ENCODE peak calls at places on chromosomes 11 and 22, in eight cellular contexts. O is left kidney, Q is COR-L47, R is NCI-H226, U is HEK293T, X is cardiac septum, G is T-helper 2 cell, J is fibroblast of mammary gland. N is an unnamed sample.

GRCh38 chr22:50621491-50621880 is 6.5 kb downstream of the ARSA start:
- DNase-seq in O (peak; percentile 30), Q (no peak), R (no peak), U (no peak), X (peak; percentile 35), G (peak; percentile 96), J (no peak), N (no peak)

GRCh38 chr11:45083544-45084087 is 62.8 kb upstream of the PRDM11 start:
- DNase-seq in O (peak; percentile 45), Q (no peak), R (no peak), U (peak; percentile 51), X (no peak), G (no peak), J (no peak), N (no peak)

GRCh38 chr11:2256293-2256913 is 14.0 kb downstream of the ASCL2 start:
- DNase-seq in O (no peak), Q (no peak), R (no peak), U (no peak), X (peak; percentile 53), G (no peak), J (no peak), N (no peak)

GRCh38 chr22:24482586-24482985 is 12.5 kb upstream of the UPB1 start:
- DNase-seq in O (no peak), Q (peak; percentile 43), R (peak; percentile 49), U (no peak), X (no peak), G (no peak), J (peak; percentile 72), N (peak; percentile 37)

GRCh38 chr11:109425554-109425953 is 3.6 kb downstream of the C11orf87 start:
- DNase-seq in O (peak; percentile 1), Q (peak; percentile 12), R (no peak), U (no peak), X (no peak), G (no peak), J (no peak), N (no peak)

GRCh38 chr22:24325105-24325757 is 54.6 kb downstream of the SPECC1L start:
- DNase-seq in O (peak; percentile 78), Q (peak; percentile 45), R (no peak), U (peak; percentile 55), X (no peak), G (peak; percentile 89), J (peak; percentile 86), N (no peak)

GRCh38 chr11:117921893-117922292 is 7.3 kb downstream of the TMPRSS13 start:
- DNase-seq in O (no peak), Q (no peak), R (no peak), U (no peak), X (peak; percentile 62), G (no peak), J (no peak), N (no peak)

GRCh38 chr11:97461934-97462333 is 1072.1 kb downstream of the JRKL start:
- DNase-seq in O (peak; percentile 29), Q (no peak), R (no peak), U (no peak), X (no peak), G (no peak), J (no peak), N (no peak)

GRCh38 chr11:97140885-97141494 is 751.2 kb downstream of the JRKL start:
- DNase-seq in O (peak; percentile 36), Q (peak; percentile 20), R (peak; percentile 4), U (peak; percentile 13), X (no peak), G (peak; percentile 6), J (peak; percentile 18), N (peak; percentile 8)

GRCh38 chr11:106021967-106022794 is at the start of gene MSANTD4:
- DNase-seq in O (peak; percentile 99), Q (peak; percentile 99), R (peak; percentile 99), U (peak; percentile 96), X (peak; percentile 99), G (peak; percentile 99), J (peak; percentile 99), N (peak; percentile 97)

GRCh38 chr11:65169164-65169641 is 830 bp upstream of the SPDYC start:
- DNase-seq in O (peak; percentile 22), Q (no peak), R (peak; percentile 35), U (no peak), X (no peak), G (no peak), J (no peak), N (no peak)

GRCh38 chr11:134442246-134442645 is 30.2 kb upstream of the B3GAT1 start:
- DNase-seq in O (no peak), Q (no peak), R (no peak), U (no peak), X (no peak), G (no peak), J (no peak), N (no peak)

GRCh38 chr11:46611526-46612304 is 5.3 kb downstream of the HARBI1 start:
- DNase-seq in O (no peak), Q (no peak), R (no peak), U (no peak), X (no peak), G (peak; percentile 69), J (no peak), N (no peak)

GRCh38 chr11:102284008-102284407 is 33.3 kb upstream of the BIRC3 start:
- DNase-seq in O (no peak), Q (no peak), R (no peak), U (no peak), X (no peak), G (no peak), J (no peak), N (no peak)

GRCh38 chr11:114563077-114563476 is 3.4 kb upstream of the NXPE1 start:
- DNase-seq in O (no peak), Q (no peak), R (peak; percentile 54), U (no peak), X (no peak), G (no peak), J (peak; percentile 67), N (peak; percentile 63)

GRCh38 chr22:43862074-43862881 is at the start of gene SULT4A1:
- DNase-seq in O (peak; percentile 79), Q (peak; percentile 72), R (no peak), U (peak; percentile 90), X (peak; percentile 65), G (peak; percentile 61), J (peak; percentile 24), N (no peak)

GRCh38 chr11:130400793-130401483 is 27.5 kb downstream of the ADAMTS8 start:
- DNase-seq in O (peak; percentile 27), Q (no peak), R (no peak), U (no peak), X (no peak), G (no peak), J (peak; percentile 95), N (no peak)

GRCh38 chr11:44865866-44866272 is 84.8 kb downstream of the TP53I11 start:
- DNase-seq in O (no peak), Q (peak; percentile 28), R (no peak), U (no peak), X (peak; percentile 83), G (no peak), J (no peak), N (no peak)

GRCh38 chr11:3825473-3826154 is 15.1 kb downstream of the RHOG start:
- DNase-seq in O (no peak), Q (no peak), R (no peak), U (no peak), X (no peak), G (no peak), J (no peak), N (no peak)

GRCh38 chr11:122025757-122026156 is 90.3 kb downstream of the BLID start:
- DNase-seq in O (no peak), Q (no peak), R (no peak), U (peak; percentile 8), X (no peak), G (no peak), J (peak; percentile 35), N (no peak)

GRCh38 chr22:21691773-21692172 is 26.0 kb downstream of the PPIL2 start:
- DNase-seq in O (peak; percentile 42), Q (no peak), R (no peak), U (no peak), X (no peak), G (no peak), J (no peak), N (no peak)

GRCh38 chr22:24008381-24009226 is 2.5 kb upstream of the CABIN1 start:
- DNase-seq in O (no peak), Q (no peak), R (no peak), U (no peak), X (no peak), G (no peak), J (no peak), N (no peak)

GRCh38 chr11:88418508-88418907 is 81.0 kb upstream of the CTSC start:
- DNase-seq in O (no peak), Q (peak; percentile 7), R (no peak), U (no peak), X (no peak), G (no peak), J (no peak), N (no peak)

N was measured in LoVo.